ENCODE peak calls at places on chromosomes 4 and X, in nine cellular contexts. One of them, this sample, is unnamed.
A peak's percentile ranks its signal among the peaks of the same experiment; 100 is the strongest.

GRCh38 chr4:183142566-183143545 is 43.8 kb downstream of the WWC2 start:
- DNase-seq in tibial nerve: no peak
- DNase-seq in K562: no peak
- DNase-seq in stomach: peak; percentile 88
- DNase-seq in HCT116: no peak
- DNase-seq in breast epithelium: peak; percentile 47
- DNase-seq in prostate gland: peak; percentile 36
- DNase-seq in uterus: no peak
- DNase-seq in lower leg skin: peak; percentile 69
- DNase-seq in this sample: peak; percentile 62

GRCh38 chrX:132226169-132226568 is 6.9 kb upstream of the RAP2C start:
- DNase-seq in tibial nerve: no peak
- DNase-seq in K562: no peak
- DNase-seq in stomach: no peak
- DNase-seq in HCT116: no peak
- DNase-seq in breast epithelium: no peak
- DNase-seq in prostate gland: no peak
- DNase-seq in uterus: no peak
- DNase-seq in lower leg skin: no peak
- DNase-seq in this sample: no peak

GRCh38 chr4:182788197-182788596 is 129.0 kb downstream of the DCTD start:
- DNase-seq in tibial nerve: no peak
- DNase-seq in K562: no peak
- DNase-seq in stomach: no peak
- DNase-seq in HCT116: no peak
- DNase-seq in breast epithelium: no peak
- DNase-seq in prostate gland: no peak
- DNase-seq in uterus: no peak
- DNase-seq in lower leg skin: no peak
- DNase-seq in this sample: no peak

GRCh38 chr4:182835006-182835740 is 82.0 kb downstream of the DCTD start:
- DNase-seq in tibial nerve: no peak
- DNase-seq in K562: no peak
- DNase-seq in stomach: no peak
- DNase-seq in HCT116: no peak
- DNase-seq in breast epithelium: no peak
- DNase-seq in prostate gland: no peak
- DNase-seq in uterus: no peak
- DNase-seq in lower leg skin: no peak
- DNase-seq in this sample: no peak

GRCh38 chr4:121951570-121952110 is at the start of gene TRPC3:
- DNase-seq in tibial nerve: no peak
- DNase-seq in K562: peak; percentile 47
- DNase-seq in stomach: peak; percentile 27
- DNase-seq in HCT116: no peak
- DNase-seq in breast epithelium: no peak
- DNase-seq in prostate gland: no peak
- DNase-seq in uterus: no peak
- DNase-seq in lower leg skin: no peak
- DNase-seq in this sample: peak; percentile 20

GRCh38 chr4:121989715-121990114 is 37.9 kb upstream of the TRPC3 start:
- DNase-seq in tibial nerve: no peak
- DNase-seq in K562: peak; percentile 85
- DNase-seq in stomach: no peak
- DNase-seq in HCT116: peak; percentile 56
- DNase-seq in breast epithelium: no peak
- DNase-seq in prostate gland: no peak
- DNase-seq in uterus: no peak
- DNase-seq in lower leg skin: no peak
- DNase-seq in this sample: no peak

GRCh38 chrX:24231169-24231568 is 81.6 kb downstream of the ZFX start:
- DNase-seq in tibial nerve: no peak
- DNase-seq in K562: peak; percentile 54
- DNase-seq in stomach: no peak
- DNase-seq in HCT116: peak; percentile 7
- DNase-seq in breast epithelium: no peak
- DNase-seq in prostate gland: no peak
- DNase-seq in uterus: peak; percentile 34
- DNase-seq in lower leg skin: no peak
- DNase-seq in this sample: no peak

GRCh38 chr4:7701866-7702649 is 237.6 kb downstream of the AFAP1 start:
- DNase-seq in tibial nerve: no peak
- DNase-seq in K562: no peak
- DNase-seq in stomach: no peak
- DNase-seq in HCT116: no peak
- DNase-seq in breast epithelium: peak; percentile 59
- DNase-seq in prostate gland: no peak
- DNase-seq in uterus: no peak
- DNase-seq in lower leg skin: no peak
- DNase-seq in this sample: no peak

GRCh38 chr4:42568610-42569207 is 88.2 kb downstream of the ATP8A1 start:
- DNase-seq in tibial nerve: no peak
- DNase-seq in K562: peak; percentile 36
- DNase-seq in stomach: peak; percentile 69
- DNase-seq in HCT116: peak; percentile 59
- DNase-seq in breast epithelium: peak; percentile 23
- DNase-seq in prostate gland: peak; percentile 72
- DNase-seq in uterus: peak; percentile 61
- DNase-seq in lower leg skin: peak; percentile 61
- DNase-seq in this sample: peak; percentile 73

GRCh38 chr4:59759082-59759825 is 1440.9 kb upstream of the ADGRL3 start:
- DNase-seq in tibial nerve: no peak
- DNase-seq in K562: no peak
- DNase-seq in stomach: no peak
- DNase-seq in HCT116: no peak
- DNase-seq in breast epithelium: no peak
- DNase-seq in prostate gland: no peak
- DNase-seq in uterus: no peak
- DNase-seq in lower leg skin: no peak
- DNase-seq in this sample: no peak

GRCh38 chrX:151042852-151043251 is 59.7 kb downstream of the HMGB3 start:
- DNase-seq in tibial nerve: no peak
- DNase-seq in K562: no peak
- DNase-seq in stomach: no peak
- DNase-seq in HCT116: no peak
- DNase-seq in breast epithelium: no peak
- DNase-seq in prostate gland: no peak
- DNase-seq in uterus: no peak
- DNase-seq in lower leg skin: no peak
- DNase-seq in this sample: no peak

GRCh38 chr4:181761130-181761529 is 482.1 kb upstream of the TENM3 start:
- DNase-seq in tibial nerve: no peak
- DNase-seq in K562: no peak
- DNase-seq in stomach: no peak
- DNase-seq in HCT116: no peak
- DNase-seq in breast epithelium: no peak
- DNase-seq in prostate gland: no peak
- DNase-seq in uterus: no peak
- DNase-seq in lower leg skin: no peak
- DNase-seq in this sample: no peak

GRCh38 chrX:11664211-11664888 is 1.4 kb downstream of the ARHGAP6 start:
- DNase-seq in tibial nerve: no peak
- DNase-seq in K562: no peak
- DNase-seq in stomach: no peak
- DNase-seq in HCT116: no peak
- DNase-seq in breast epithelium: no peak
- DNase-seq in prostate gland: no peak
- DNase-seq in uterus: peak; percentile 28
- DNase-seq in lower leg skin: no peak
- DNase-seq in this sample: no peak

GRCh38 chr4:15910150-15910945 is 28.2 kb downstream of the FGFBP1 start:
- DNase-seq in tibial nerve: no peak
- DNase-seq in K562: no peak
- DNase-seq in stomach: no peak
- DNase-seq in HCT116: no peak
- DNase-seq in breast epithelium: no peak
- DNase-seq in prostate gland: no peak
- DNase-seq in uterus: no peak
- DNase-seq in lower leg skin: no peak
- DNase-seq in this sample: no peak

GRCh38 chrX:134774190-134775048 is 116.1 kb upstream of the PLAC1 start:
- DNase-seq in tibial nerve: no peak
- DNase-seq in K562: no peak
- DNase-seq in stomach: no peak
- DNase-seq in HCT116: no peak
- DNase-seq in breast epithelium: no peak
- DNase-seq in prostate gland: no peak
- DNase-seq in uterus: no peak
- DNase-seq in lower leg skin: no peak
- DNase-seq in this sample: no peak

GRCh38 chr4:107243141-107243779 is 207.1 kb upstream of the DKK2 start:
- DNase-seq in tibial nerve: no peak
- DNase-seq in K562: no peak
- DNase-seq in stomach: no peak
- DNase-seq in HCT116: no peak
- DNase-seq in breast epithelium: peak; percentile 19
- DNase-seq in prostate gland: no peak
- DNase-seq in uterus: peak; percentile 46
- DNase-seq in lower leg skin: peak; percentile 16
- DNase-seq in this sample: no peak

GRCh38 chr4:76591992-76592391 is 157.0 kb downstream of the SHROOM3 start:
- DNase-seq in tibial nerve: no peak
- DNase-seq in K562: no peak
- DNase-seq in stomach: no peak
- DNase-seq in HCT116: no peak
- DNase-seq in breast epithelium: no peak
- DNase-seq in prostate gland: no peak
- DNase-seq in uterus: no peak
- DNase-seq in lower leg skin: no peak
- DNase-seq in this sample: no peak

GRCh38 chr4:131488772-131489171 is 1660.3 kb upstream of the PCDH10 start:
- DNase-seq in tibial nerve: no peak
- DNase-seq in K562: no peak
- DNase-seq in stomach: no peak
- DNase-seq in HCT116: no peak
- DNase-seq in breast epithelium: no peak
- DNase-seq in prostate gland: no peak
- DNase-seq in uterus: no peak
- DNase-seq in lower leg skin: no peak
- DNase-seq in this sample: no peak
- TF ChIP-seq POLR2A in tibial nerve: no peak
- TF ChIP-seq POLR2A in K562: no peak
- TF ChIP-seq POLR2A in stomach: no peak
- TF ChIP-seq POLR2A in HCT116: no peak
- TF ChIP-seq POLR2A in breast epithelium: no peak
- TF ChIP-seq POLR2A in prostate gland: no peak
- TF ChIP-seq POLR2A in uterus: no peak
- TF ChIP-seq POLR2A in lower leg skin: no peak
- TF ChIP-seq POLR2A in this sample: no peak

DNA sequence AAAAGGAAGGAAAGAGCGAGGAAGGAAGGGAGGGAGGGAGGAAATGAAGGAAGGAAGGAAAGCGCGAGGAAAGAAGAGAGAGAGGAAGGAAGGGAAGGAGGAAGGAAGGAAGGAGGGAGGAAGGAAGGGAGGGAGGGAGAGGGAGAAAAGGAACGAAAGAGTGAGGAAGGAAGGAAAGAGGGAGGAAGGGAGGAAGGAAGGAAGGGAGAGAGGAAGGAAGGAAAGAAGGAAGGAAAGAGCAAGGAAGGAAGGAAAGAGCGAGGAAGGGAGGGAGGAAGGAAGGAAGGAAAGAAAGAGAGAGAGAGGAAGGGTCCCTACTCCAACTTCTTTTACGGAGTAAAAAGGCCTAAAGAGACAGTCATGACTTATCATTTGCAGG is 17.5 kb downstream of the TRIM2 start:
- DNase-seq in tibial nerve: no peak
- DNase-seq in K562: no peak
- DNase-seq in stomach: no peak
- DNase-seq in HCT116: no peak
- DNase-seq in breast epithelium: no peak
- DNase-seq in prostate gland: no peak
- DNase-seq in uterus: no peak
- DNase-seq in lower leg skin: no peak
- DNase-seq in this sample: no peak
- H3K4me3 ChIP-seq in tibial nerve: peak overlapping the region; percentile 57
- H3K4me3 ChIP-seq in K562: no peak overlapping the region
- H3K4me3 ChIP-seq in stomach: peak overlapping the region; percentile 54
- H3K4me3 ChIP-seq in HCT116: no peak overlapping the region
- H3K4me3 ChIP-seq in breast epithelium: peak overlapping the region; percentile 60
- H3K4me3 ChIP-seq in prostate gland: peak overlapping the region; percentile 52
- H3K4me3 ChIP-seq in uterus: peak overlapping the region; percentile 68
- H3K4me3 ChIP-seq in lower leg skin: no peak overlapping the region
- H3K4me3 ChIP-seq in this sample: peak overlapping the region; percentile 61

DNA sequence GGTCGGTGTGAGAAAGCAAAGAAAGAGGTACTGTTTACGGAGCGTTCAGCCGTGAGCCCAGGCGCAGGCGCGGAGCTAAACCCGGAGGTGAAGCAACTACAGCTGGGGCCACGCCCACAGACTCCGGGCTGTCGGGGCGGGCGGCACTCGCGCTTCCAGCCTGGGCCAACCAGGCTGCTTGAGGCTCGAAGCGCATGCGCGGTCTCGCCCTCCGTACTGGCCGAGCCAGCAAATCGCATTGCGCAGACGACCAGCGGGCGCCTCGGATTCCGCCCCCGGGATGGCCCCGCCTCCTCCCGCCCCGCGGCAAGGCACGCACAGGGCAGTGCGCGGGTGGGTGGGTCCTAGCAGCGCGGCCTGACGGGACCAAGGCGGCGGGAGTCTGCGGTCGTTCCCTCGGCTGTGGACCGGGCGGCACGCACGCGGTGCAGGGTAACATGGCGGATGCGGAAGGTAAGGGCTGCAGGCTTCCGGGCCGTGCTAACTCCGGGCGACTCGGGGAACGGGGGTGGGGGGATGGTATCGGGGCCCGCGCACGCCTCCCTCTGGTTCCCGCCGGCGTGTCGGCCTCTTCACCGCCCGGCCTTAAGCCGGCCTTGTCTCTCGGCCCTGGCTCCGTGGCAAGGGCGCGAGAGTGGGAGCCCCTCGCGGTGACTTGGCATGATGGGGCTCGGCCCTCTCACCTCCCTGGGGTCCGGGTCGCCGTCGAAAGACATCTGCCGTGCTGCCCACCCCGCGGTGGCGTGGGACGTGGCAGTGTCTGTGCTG is at the start of gene DKC1:
- DNase-seq in tibial nerve: peak; percentile 85
- DNase-seq in K562: peak; percentile 94
- DNase-seq in stomach: peak; percentile 96
- DNase-seq in HCT116: peak; percentile 87
- DNase-seq in breast epithelium: peak; percentile 93
- DNase-seq in prostate gland: peak; percentile 90
- DNase-seq in uterus: peak; percentile 94
- DNase-seq in lower leg skin: peak; percentile 90
- DNase-seq in this sample: peak; percentile 97
- TF ChIP-seq POLR2A in tibial nerve: no peak
- TF ChIP-seq POLR2A in K562: peak; percentile 91
- TF ChIP-seq POLR2A in stomach: no peak
- TF ChIP-seq POLR2A in HCT116: no peak
- TF ChIP-seq POLR2A in breast epithelium: no peak
- TF ChIP-seq POLR2A in prostate gland: no peak
- TF ChIP-seq POLR2A in uterus: peak; percentile 42
- TF ChIP-seq POLR2A in lower leg skin: no peak
- TF ChIP-seq POLR2A in this sample: peak; percentile 71

DNA sequence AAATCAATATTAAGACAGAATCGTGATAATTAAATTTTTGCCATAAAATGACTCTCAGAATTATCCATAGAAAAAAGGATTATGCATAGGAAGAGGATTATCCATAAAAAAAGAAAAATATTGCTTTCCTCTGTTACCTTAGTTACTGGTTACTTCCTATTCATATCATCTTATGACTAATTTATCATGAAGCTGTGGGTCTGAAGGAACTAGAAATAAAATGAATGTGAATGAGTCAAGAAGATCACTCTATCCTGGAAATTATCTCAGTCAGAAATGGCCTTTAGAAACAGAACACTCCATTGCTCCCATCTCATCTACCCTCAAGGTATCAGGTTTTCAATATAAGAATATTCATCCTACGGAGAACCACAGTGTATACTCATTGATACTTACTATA is 19.4 kb downstream of the RPS6KA6 start:
- DNase-seq in tibial nerve: no peak
- DNase-seq in K562: no peak
- DNase-seq in stomach: no peak
- DNase-seq in HCT116: no peak
- DNase-seq in breast epithelium: no peak
- DNase-seq in prostate gland: no peak
- DNase-seq in uterus: no peak
- DNase-seq in lower leg skin: no peak
- DNase-seq in this sample: no peak
- H3K4me3 ChIP-seq in tibial nerve: no peak overlapping the region
- H3K4me3 ChIP-seq in K562: no peak overlapping the region
- H3K4me3 ChIP-seq in stomach: no peak overlapping the region
- H3K4me3 ChIP-seq in HCT116: no peak overlapping the region
- H3K4me3 ChIP-seq in breast epithelium: no peak overlapping the region
- H3K4me3 ChIP-seq in prostate gland: no peak overlapping the region
- H3K4me3 ChIP-seq in uterus: no peak overlapping the region
- H3K4me3 ChIP-seq in lower leg skin: no peak overlapping the region
- H3K4me3 ChIP-seq in this sample: no peak overlapping the region

This sample was measured in thyroid gland.